ENCODE peak calls at places on chromosome 6, in four cellular contexts. One of them, this sample, is unnamed.
A peak's percentile ranks its signal among the peaks of the same experiment; 100 is the strongest.

GRCh38 chr6:26311012-26311384 is 54.0 kb upstream of the BTN3A2 start:
- DNase-seq in breast epithelium: no peak
- DNase-seq in thoracic aorta: no peak
- DNase-seq in right cardiac atrium: no peak
- DNase-seq in this sample: no peak

GRCh38 chr6:136959471-136959891 is 37.4 kb downstream of the SLC35D3 start:
- DNase-seq in thoracic aorta: no peak
- DNase-seq in right cardiac atrium: no peak
- DNase-seq in breast epithelium: no peak
- DNase-seq in this sample: no peak

GRCh38 chr6:100810015-100810414 is 71.1 kb downstream of the ASCC3 start:
- DNase-seq in breast epithelium: no peak
- DNase-seq in thoracic aorta: no peak
- DNase-seq in right cardiac atrium: no peak
- DNase-seq in this sample: no peak

GRCh38 chr6:150076196-150076893 is 7.4 kb upstream of the ULBP3 start:
- DNase-seq in breast epithelium: no peak
- DNase-seq in right cardiac atrium: no peak
- DNase-seq in thoracic aorta: no peak
- DNase-seq in this sample: no peak

GRCh38 chr6:8029243-8029870 is 34.8 kb downstream of the BLOC1S5 start:
- DNase-seq in thoracic aorta: no peak
- DNase-seq in breast epithelium: no peak
- DNase-seq in right cardiac atrium: no peak
- DNase-seq in this sample: no peak

GRCh38 chr6:6717953-6718352 is 129.4 kb downstream of the LY86 start:
- DNase-seq in thoracic aorta: no peak
- DNase-seq in right cardiac atrium: peak; percentile 56
- DNase-seq in breast epithelium: no peak
- DNase-seq in this sample: no peak

GRCh38 chr6:84072452-84072997 is 39.0 kb downstream of the MRAP2 start:
- DNase-seq in thoracic aorta: no peak
- DNase-seq in right cardiac atrium: no peak
- DNase-seq in breast epithelium: no peak
- DNase-seq in this sample: no peak

GRCh38 chr6:113381957-113382356 is 475.2 kb upstream of the MARCKS start:
- DNase-seq in thoracic aorta: no peak
- DNase-seq in right cardiac atrium: peak; percentile 29
- DNase-seq in breast epithelium: peak; percentile 35
- DNase-seq in this sample: no peak

GRCh38 chr6:33144373-33144772 is 47.9 kb downstream of the COL11A2 start:
- DNase-seq in right cardiac atrium: no peak
- DNase-seq in thoracic aorta: no peak
- DNase-seq in breast epithelium: no peak
- DNase-seq in this sample: no peak

GRCh38 chr6:34144581-34145160 is 1.2 kb downstream of the GRM4 start:
- DNase-seq in breast epithelium: no peak
- DNase-seq in right cardiac atrium: no peak
- DNase-seq in thoracic aorta: no peak
- DNase-seq in this sample: no peak

DNA sequence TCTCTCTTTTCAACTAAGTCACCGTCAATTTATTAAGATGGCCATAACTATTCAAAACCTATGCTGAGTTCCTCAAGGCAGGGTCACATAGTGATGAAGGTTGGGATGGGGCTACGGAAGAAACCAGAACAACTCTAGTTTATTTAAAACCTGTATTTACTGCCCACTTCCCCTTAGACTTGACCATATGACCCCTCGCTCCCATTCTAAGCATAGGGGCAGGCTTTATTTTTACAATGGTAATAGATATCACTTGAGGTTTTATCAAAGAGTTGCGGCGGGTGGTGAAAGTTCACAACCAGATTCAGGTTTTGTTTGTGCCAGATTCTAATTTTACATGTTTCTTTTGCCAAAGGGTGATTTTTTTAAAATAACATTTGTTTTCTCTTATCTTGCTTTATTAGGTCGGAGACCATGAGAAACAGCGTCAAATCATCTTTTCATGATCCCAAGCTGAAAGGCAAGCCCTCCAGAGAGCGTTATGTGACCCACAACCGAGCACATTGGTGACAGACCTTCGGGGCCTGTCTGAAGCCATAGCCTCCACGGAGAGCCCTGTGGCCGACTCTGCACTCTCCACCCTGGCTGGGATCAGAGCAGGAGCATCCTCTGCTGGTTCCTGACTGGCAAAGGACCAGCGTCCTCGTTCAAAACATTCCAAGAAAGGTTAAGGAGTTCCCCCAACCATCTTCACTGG is 5.5 kb downstream of the EDN1 start:
- DNase-seq in breast epithelium: no peak
- DNase-seq in right cardiac atrium: no peak
- DNase-seq in thoracic aorta: no peak
- DNase-seq in this sample: no peak
- H3K4me3 ChIP-seq in breast epithelium: no peak overlapping the region
- H3K4me3 ChIP-seq in right cardiac atrium: no peak overlapping the region
- H3K4me3 ChIP-seq in thoracic aorta: peak overlapping the region; percentile 43
- H3K4me3 ChIP-seq in this sample: peak overlapping the region; percentile 17

GRCh38 chr6:142846459-142846831 is 98.5 kb downstream of the HIVEP2 start:
- DNase-seq in thoracic aorta: no peak
- DNase-seq in right cardiac atrium: no peak
- DNase-seq in breast epithelium: no peak
- DNase-seq in this sample: no peak

GRCh38 chr6:142850653-142851434 is 94.1 kb downstream of the HIVEP2 start:
- DNase-seq in thoracic aorta: no peak
- DNase-seq in right cardiac atrium: no peak
- DNase-seq in breast epithelium: no peak
- DNase-seq in this sample: no peak

GRCh38 chr6:142846883-142847287 is 98.1 kb downstream of the HIVEP2 start:
- DNase-seq in thoracic aorta: peak; percentile 41
- DNase-seq in right cardiac atrium: peak; percentile 24
- DNase-seq in breast epithelium: no peak
- DNase-seq in this sample: peak; percentile 66

GRCh38 chr6:142848156-142848555 is 96.8 kb downstream of the HIVEP2 start:
- DNase-seq in breast epithelium: no peak
- DNase-seq in thoracic aorta: no peak
- DNase-seq in right cardiac atrium: no peak
- DNase-seq in this sample: no peak

GRCh38 chr6:142848969-142849368 is 96.0 kb downstream of the HIVEP2 start:
- DNase-seq in right cardiac atrium: no peak
- DNase-seq in breast epithelium: no peak
- DNase-seq in thoracic aorta: no peak
- DNase-seq in this sample: no peak
- H3K4me3 ChIP-seq in right cardiac atrium: no peak overlapping the region
- H3K4me3 ChIP-seq in breast epithelium: no peak overlapping the region
- H3K4me3 ChIP-seq in thoracic aorta: no peak overlapping the region
- H3K4me3 ChIP-seq in this sample: no peak overlapping the region

GRCh38 chr6:20571261-20571660 is 37.0 kb downstream of the CDKAL1 start:
- DNase-seq in breast epithelium: no peak
- DNase-seq in right cardiac atrium: no peak
- DNase-seq in thoracic aorta: no peak
- DNase-seq in this sample: no peak

GRCh38 chr6:20574355-20574754 is 40.1 kb downstream of the CDKAL1 start:
- DNase-seq in breast epithelium: no peak
- DNase-seq in right cardiac atrium: no peak
- DNase-seq in thoracic aorta: no peak
- DNase-seq in this sample: no peak

GRCh38 chr6:20575125-20575524 is 40.9 kb downstream of the CDKAL1 start:
- DNase-seq in right cardiac atrium: no peak
- DNase-seq in breast epithelium: no peak
- DNase-seq in thoracic aorta: no peak
- DNase-seq in this sample: no peak

GRCh38 chr6:20572288-20572687 is 38.0 kb downstream of the CDKAL1 start:
- DNase-seq in thoracic aorta: no peak
- DNase-seq in breast epithelium: no peak
- DNase-seq in right cardiac atrium: no peak
- DNase-seq in this sample: no peak

GRCh38 chr6:20572940-20573339 is 38.7 kb downstream of the CDKAL1 start:
- DNase-seq in thoracic aorta: no peak
- DNase-seq in right cardiac atrium: no peak
- DNase-seq in breast epithelium: no peak
- DNase-seq in this sample: no peak
- H3K4me3 ChIP-seq in thoracic aorta: no peak overlapping the region
- H3K4me3 ChIP-seq in right cardiac atrium: no peak overlapping the region
- H3K4me3 ChIP-seq in breast epithelium: no peak overlapping the region
- H3K4me3 ChIP-seq in this sample: no peak overlapping the region

DNA sequence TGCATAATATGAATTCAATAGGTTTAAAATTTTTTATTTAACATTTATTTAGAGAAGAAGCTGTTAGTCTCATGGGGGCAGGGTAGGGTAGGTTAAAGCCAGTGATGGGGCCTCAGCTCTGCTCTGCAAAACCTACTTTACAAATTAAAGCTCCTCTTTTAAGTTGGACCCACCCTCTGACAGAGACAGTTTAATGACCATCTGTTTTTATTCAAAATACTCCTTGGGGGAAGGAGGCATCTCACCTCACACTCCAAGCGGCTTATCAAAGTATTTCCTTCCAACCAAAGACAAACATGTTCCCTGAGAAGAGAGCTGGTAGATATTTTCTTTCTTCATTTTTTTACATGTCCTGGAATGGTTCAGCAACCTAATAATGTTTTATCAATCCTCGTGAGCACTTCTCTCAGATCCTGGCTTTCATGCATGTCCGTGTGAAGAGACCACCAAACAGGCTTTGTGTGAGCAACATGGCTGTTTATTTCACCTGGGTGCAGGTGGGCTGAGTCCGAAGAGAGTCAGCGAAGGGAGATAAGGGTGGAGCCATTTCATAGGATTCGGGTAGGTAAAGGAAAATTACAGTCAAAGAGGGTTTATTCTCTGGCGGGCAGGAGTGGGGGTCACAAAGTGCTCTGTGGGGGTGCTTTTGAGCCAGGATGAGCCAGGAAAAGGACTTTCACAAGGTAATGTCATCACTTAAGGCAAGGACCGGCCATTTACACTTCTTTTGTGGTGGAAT is 184.7 kb downstream of the GJA1 start:
- DNase-seq in right cardiac atrium: no peak
- DNase-seq in thoracic aorta: no peak
- DNase-seq in breast epithelium: no peak
- DNase-seq in this sample: no peak
- H3K4me3 ChIP-seq in right cardiac atrium: no peak overlapping the region
- H3K4me3 ChIP-seq in thoracic aorta: no peak overlapping the region
- H3K4me3 ChIP-seq in breast epithelium: no peak overlapping the region
- H3K4me3 ChIP-seq in this sample: no peak overlapping the region

DNA sequence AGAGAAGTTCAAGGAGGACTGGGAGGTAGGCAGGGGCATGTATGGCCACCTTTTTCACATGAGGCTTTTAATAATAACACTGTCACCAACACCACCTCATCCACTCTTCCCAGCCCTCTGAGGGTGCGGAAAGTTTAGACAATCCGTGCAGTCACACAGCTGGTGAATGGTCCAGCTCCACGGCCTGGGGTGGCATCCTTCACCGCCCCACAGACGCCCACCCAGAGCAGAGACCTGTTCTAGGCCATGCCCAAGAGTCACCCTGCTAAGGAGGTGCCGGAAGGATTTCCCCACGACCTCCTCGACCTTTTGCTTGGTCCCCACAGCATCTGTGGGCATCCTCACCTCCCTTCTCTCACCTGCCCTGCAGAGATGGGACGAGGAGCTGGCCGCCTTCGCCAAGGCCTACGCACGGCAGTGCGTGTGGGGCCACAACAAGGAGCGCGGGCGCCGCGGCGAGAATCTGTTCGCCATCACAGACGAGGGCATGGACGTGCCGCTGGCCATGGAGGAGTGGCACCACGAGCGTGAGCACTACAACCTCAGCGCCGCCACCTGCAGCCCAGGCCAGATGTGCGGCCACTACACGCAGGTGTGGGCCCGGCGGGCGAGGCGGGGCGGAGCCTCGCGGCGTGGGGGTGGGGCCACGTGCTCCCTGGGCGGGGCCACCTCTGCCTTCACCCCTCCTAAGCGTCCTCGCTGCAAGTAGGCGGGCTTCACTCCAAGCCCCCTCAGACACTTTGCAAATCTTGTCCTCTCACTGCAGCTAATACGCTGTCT is 4.4 kb downstream of the PI16 start:
- DNase-seq in breast epithelium: no peak
- DNase-seq in right cardiac atrium: no peak
- DNase-seq in thoracic aorta: no peak
- DNase-seq in this sample: no peak
- H3K4me3 ChIP-seq in breast epithelium: no peak overlapping the region
- H3K4me3 ChIP-seq in right cardiac atrium: no peak overlapping the region
- H3K4me3 ChIP-seq in thoracic aorta: no peak overlapping the region
- H3K4me3 ChIP-seq in this sample: no peak overlapping the region

This sample was measured in tibial artery.